ENCODE peak calls at places on chromosomes 7 and 10, in nine cellular contexts. Q, P, D, Z, B, M, V, X and C are unnamed samples.

GRCh38 chr10:104127411-104127810 is 5.4 kb downstream of the SFR1 start:
- DNase-seq in B (no peak), X (no peak), D (peak; percentile 33), V (no peak), Q (no peak), M (no peak), Z (peak; percentile 63), P (peak; percentile 34), C (no peak)

GRCh38 chr10:83458611-83459010 is 680.7 kb upstream of the GHITM start:
- DNase-seq in Q (no peak), P (no peak), Z (no peak), B (no peak), V (no peak), X (no peak), M (no peak), D (no peak), C (no peak)

GRCh38 chr7:159102681-159103381 is 41.8 kb downstream of the VIPR2 start:
- DNase-seq in P (no peak), Q (no peak), D (no peak), V (peak; percentile 6), X (no peak), M (no peak), Z (no peak), B (no peak), C (peak; percentile 69)

GRCh38 chr7:35624299-35625186 is 70.4 kb downstream of the HERPUD2 start:
- DNase-seq in Q (peak; percentile 35), B (peak; percentile 23), M (peak; percentile 65), X (peak; percentile 65), P (peak; percentile 62), D (peak; percentile 63), V (peak; percentile 27), Z (peak; percentile 40), C (no peak)

GRCh38 chr10:48331436-48331835 is 25.0 kb downstream of the MAPK8 start:
- DNase-seq in B (no peak), V (no peak), M (no peak), X (no peak), Q (no peak), Z (no peak), D (no peak), P (no peak), C (no peak)

GRCh38 chr10:46544989-46545791 is 11.3 kb downstream of the GPRIN2 start:
- DNase-seq in Q (peak; percentile 9), M (no peak), V (peak; percentile 8), P (peak; percentile 21), B (peak; percentile 10), D (peak; percentile 58), X (no peak), Z (peak; percentile 30), C (peak; percentile 65)

GRCh38 chr7:159125104-159125943 is 19.3 kb downstream of the VIPR2 start:
- DNase-seq in V (no peak), X (no peak), B (no peak), Q (no peak), P (no peak), M (no peak), Z (no peak), D (no peak), C (peak; percentile 42)

GRCh38 chr7:100162874-100163533 is 4.5 kb upstream of the TRAPPC14 start:
- DNase-seq in X (no peak), M (no peak), P (peak; percentile 40), Q (no peak), D (peak; percentile 46), B (no peak), V (no peak), Z (peak; percentile 40), C (peak; percentile 73)

GRCh38 chr7:45157653-45158401 is at the start of gene RAMP3:
- DNase-seq in D (no peak), B (no peak), Z (no peak), P (no peak), X (no peak), M (no peak), V (no peak), Q (no peak), C (peak; percentile 75)

GRCh38 chr10:24518981-24519597 is 204.6 kb downstream of the ARHGAP21 start:
- DNase-seq in X (peak; percentile 49), Q (peak; percentile 54), Z (peak; percentile 63), M (peak; percentile 10), D (peak; percentile 77), P (peak; percentile 3), B (peak; percentile 23), V (peak; percentile 69), C (no peak)

GRCh38 chr10:73650537-73651331 is 5.1 kb downstream of the SYNPO2L start:
- DNase-seq in V (no peak), M (no peak), P (no peak), D (peak; percentile 94), Z (no peak), B (no peak), X (peak; percentile 74), Q (no peak), C (no peak)

GRCh38 chr10:48231178-48231577 is 43.3 kb downstream of the FRMPD2 start:
- DNase-seq in P (no peak), Q (peak; percentile 65), Z (no peak), X (no peak), D (peak; percentile 18), B (no peak), V (no peak), M (no peak), C (no peak)

GRCh38 chr7:45136106-45137060 is 21.2 kb upstream of the RAMP3 start:
- DNase-seq in M (peak; percentile 70), Q (peak; percentile 41), X (peak; percentile 88), V (peak; percentile 69), P (peak; percentile 84), D (peak; percentile 80), Z (peak; percentile 81), B (peak; percentile 66), C (peak; percentile 73)

GRCh38 chr7:66188645-66189044 is 16.5 kb upstream of the TPST1 start:
- DNase-seq in B (no peak), M (no peak), P (no peak), X (no peak), Q (no peak), V (no peak), D (no peak), Z (no peak), C (no peak)

GRCh38 chr7:106419455-106420182 is 134.8 kb upstream of the NAMPT start:
- DNase-seq in V (no peak), Q (no peak), D (no peak), B (no peak), M (no peak), X (no peak), P (no peak), Z (no peak), C (no peak)

GRCh38 chr10:89398003-89398749 is 5.8 kb downstream of the IFIT1 start:
- DNase-seq in P (no peak), X (no peak), M (no peak), Q (no peak), B (no peak), D (peak; percentile 56), V (no peak), Z (no peak), C (no peak)

GRCh38 chr7:29567174-29567573 is 3.5 kb downstream of the PRR15 start:
- DNase-seq in V (no peak), B (no peak), P (no peak), Z (no peak), X (no peak), Q (no peak), D (no peak), M (no peak), C (no peak)

GRCh38 chr7:55563596-55564325 is 8.5 kb downstream of the VOPP1 start:
- DNase-seq in X (no peak), B (no peak), M (no peak), P (no peak), Z (no peak), D (peak; percentile 47), Q (no peak), V (no peak), C (no peak)

GRCh38 chr10:70343312-70343711 is 39.1 kb downstream of the LRRC20 start:
- DNase-seq in X (no peak), Q (no peak), V (no peak), B (no peak), Z (no peak), D (no peak), M (no peak), P (no peak), C (peak; percentile 36)

GRCh38 chr7:54711900-54712595 is 47.0 kb downstream of the SEC61G start:
- DNase-seq in D (no peak), X (no peak), M (no peak), Q (no peak), B (no peak), P (no peak), Z (no peak), V (no peak), C (no peak)

GRCh38 chr10:94403034-94403822 is 887 bp downstream of the TBC1D12 start:
- DNase-seq in V (peak; percentile 45), P (peak; percentile 76), Q (peak; percentile 70), Z (peak; percentile 54), M (peak; percentile 24), B (peak; percentile 52), D (peak; percentile 84), X (peak; percentile 82), C (peak; percentile 90)

GRCh38 chr7:103857435-103857834 is 132.0 kb downstream of the RELN start:
- DNase-seq in Z (no peak), B (no peak), P (no peak), X (no peak), Q (no peak), V (no peak), D (no peak), M (peak; percentile 82), C (no peak)

GRCh38 chr7:88759956-88760515 is 536 bp downstream of the ZNF804B start:
- DNase-seq in P (no peak), Z (no peak), V (no peak), M (no peak), B (no peak), D (no peak), X (no peak), Q (no peak), C (no peak)

GRCh38 chr10:114413398-114413797 is 9.1 kb upstream of the AFAP1L2 start:
- DNase-seq in Z (peak; percentile 91), D (peak; percentile 31), P (no peak), X (no peak), B (peak; percentile 36), V (peak; percentile 20), M (no peak), Q (peak; percentile 65), C (no peak)

GRCh38 chr7:150393325-150393724 is 14.2 kb downstream of the ZNF775 start:
- DNase-seq in Q (no peak), P (no peak), B (no peak), M (no peak), Z (no peak), X (no peak), D (no peak), V (no peak), C (peak; percentile 6)

GRCh38 chr7:94008537-94008936 is 4.4 kb upstream of the BET1 start:
- DNase-seq in V (no peak), P (no peak), B (no peak), M (no peak), X (no peak), Z (peak; percentile 40), Q (no peak), D (peak; percentile 60), C (no peak)

GRCh38 chr10:96765406-96766240 is 45.3 kb upstream of the PIK3AP1 start:
- DNase-seq in V (peak; percentile 46), M (peak; percentile 14), Q (peak; percentile 58), D (peak; percentile 76), X (peak; percentile 74), Z (peak; percentile 68), B (peak; percentile 37), P (peak; percentile 90), C (peak; percentile 91)

GRCh38 chr7:80611779-80612178 is 26.7 kb upstream of the CD36 start:
- DNase-seq in P (no peak), D (peak; percentile 37), Q (peak; percentile 86), X (no peak), V (no peak), M (peak; percentile 93), B (peak; percentile 21), Z (peak; percentile 51), C (no peak)